ENCODE peak calls at places on chromosome 15, in nine cellular contexts. X, T, J, Z, I, M, O, D and U are unnamed samples.

GRCh38 chr15:67249830-67250229 is 4.6 kb downstream of the AAGAB start:
- DNase-seq in X (no peak), T (no peak), J (no peak), Z (no peak), I (no peak), M (no peak), O (no peak), D (no peak), U (no peak)

GRCh38 chr15:78047631-78048409 is 29.7 kb downstream of the TBC1D2B start:
- DNase-seq in X (no peak), T (no peak), J (peak), Z (peak), I (no peak), M (peak), O (no peak), D (peak), U (no peak)

GRCh38 chr15:39878401-39878775 is 41.7 kb downstream of the GPR176 start:
- DNase-seq in X (no peak), T (no peak), J (no peak), Z (no peak), I (no peak), M (no peak), O (no peak), D (peak), U (no peak)

GRCh38 chr15:86213420-86213819 is 133.7 kb downstream of the AGBL1 start:
- DNase-seq in X (no peak), T (no peak), J (no peak), Z (no peak), I (no peak), M (no peak), O (no peak), D (no peak), U (no peak)

GRCh38 chr15:51069983-51070382 is 24.7 kb downstream of the TNFAIP8L3 start:
- DNase-seq in X (no peak), T (no peak), J (no peak), Z (no peak), I (no peak), M (no peak), O (no peak), D (no peak), U (no peak)

GRCh38 chr15:97235285-97235985 is 725.1 kb upstream of the ARRDC4 start:
- DNase-seq in X (peak), T (peak), J (peak), Z (peak), I (no peak), M (peak), O (no peak), D (peak), U (peak)

GRCh38 chr15:77475898-77476297 is 55.2 kb downstream of the HMG20A start:
- DNase-seq in X (no peak), T (no peak), J (no peak), Z (no peak), I (no peak), M (no peak), O (no peak), D (no peak), U (no peak)

GRCh38 chr15:34373951-34374350 is 7.0 kb upstream of the LPCAT4 start:
- DNase-seq in X (no peak), T (no peak), J (no peak), Z (no peak), I (peak), M (no peak), O (peak), D (no peak), U (no peak)

GRCh38 chr15:92305342-92305741 is 88.3 kb upstream of the ST8SIA2 start:
- DNase-seq in X (no peak), T (no peak), J (no peak), Z (no peak), I (no peak), M (no peak), O (no peak), D (no peak), U (no peak)

GRCh38 chr15:92304239-92304975 is 89.3 kb upstream of the ST8SIA2 start:
- DNase-seq in X (no peak), T (no peak), J (no peak), Z (no peak), I (no peak), M (no peak), O (no peak), D (no peak), U (no peak)

GRCh38 chr15:92306662-92307061 is 87.0 kb upstream of the ST8SIA2 start:
- DNase-seq in X (no peak), T (no peak), J (no peak), Z (peak), I (no peak), M (no peak), O (no peak), D (peak), U (no peak)
- TF ChIP-seq CTCF in X (no peak), T (no peak), J (no peak), Z (peak), I (no peak), M (no peak), O (no peak), D (no peak), U (no peak)

GRCh38 chr15:89099968-89100367 is 11.7 kb downstream of the ABHD2 start:
- DNase-seq in X (no peak), T (no peak), J (no peak), Z (no peak), I (no peak), M (no peak), O (no peak), D (no peak), U (no peak)
- H3K27ac ChIP-seq in X (no peak), T (peak), J (no peak), Z (no peak), I (peak), M (no peak), O (no peak), D (no peak), U (peak)

GRCh38 chr15:55196458-55197361 is at the start of gene RSL24D1:
- DNase-seq in X (peak), T (peak), J (peak), Z (peak), I (peak), M (peak), O (peak), D (peak), U (peak)
- TF ChIP-seq CTCF in X (peak), T (peak), J (no peak), Z (peak), I (peak), M (peak), O (peak), D (peak), U (peak)

GRCh38 chr15:69591905-69592508 is 139.4 kb downstream of the RPLP1 start:
- DNase-seq in X (no peak), T (no peak), J (no peak), Z (peak), I (no peak), M (no peak), O (no peak), D (no peak), U (peak)

GRCh38 chr15:69593488-69593887 is 140.9 kb downstream of the RPLP1 start:
- DNase-seq in X (no peak), T (no peak), J (no peak), Z (no peak), I (no peak), M (no peak), O (no peak), D (no peak), U (no peak)

GRCh38 chr15:69595009-69595825 is 142.6 kb downstream of the RPLP1 start:
- DNase-seq in X (peak), T (peak), J (peak), Z (no peak), I (peak), M (peak), O (peak), D (peak), U (no peak)

GRCh38 chr15:69592954-69593353 is 140.3 kb downstream of the RPLP1 start:
- DNase-seq in X (no peak), T (no peak), J (no peak), Z (no peak), I (no peak), M (no peak), O (no peak), D (no peak), U (no peak)

DNA sequence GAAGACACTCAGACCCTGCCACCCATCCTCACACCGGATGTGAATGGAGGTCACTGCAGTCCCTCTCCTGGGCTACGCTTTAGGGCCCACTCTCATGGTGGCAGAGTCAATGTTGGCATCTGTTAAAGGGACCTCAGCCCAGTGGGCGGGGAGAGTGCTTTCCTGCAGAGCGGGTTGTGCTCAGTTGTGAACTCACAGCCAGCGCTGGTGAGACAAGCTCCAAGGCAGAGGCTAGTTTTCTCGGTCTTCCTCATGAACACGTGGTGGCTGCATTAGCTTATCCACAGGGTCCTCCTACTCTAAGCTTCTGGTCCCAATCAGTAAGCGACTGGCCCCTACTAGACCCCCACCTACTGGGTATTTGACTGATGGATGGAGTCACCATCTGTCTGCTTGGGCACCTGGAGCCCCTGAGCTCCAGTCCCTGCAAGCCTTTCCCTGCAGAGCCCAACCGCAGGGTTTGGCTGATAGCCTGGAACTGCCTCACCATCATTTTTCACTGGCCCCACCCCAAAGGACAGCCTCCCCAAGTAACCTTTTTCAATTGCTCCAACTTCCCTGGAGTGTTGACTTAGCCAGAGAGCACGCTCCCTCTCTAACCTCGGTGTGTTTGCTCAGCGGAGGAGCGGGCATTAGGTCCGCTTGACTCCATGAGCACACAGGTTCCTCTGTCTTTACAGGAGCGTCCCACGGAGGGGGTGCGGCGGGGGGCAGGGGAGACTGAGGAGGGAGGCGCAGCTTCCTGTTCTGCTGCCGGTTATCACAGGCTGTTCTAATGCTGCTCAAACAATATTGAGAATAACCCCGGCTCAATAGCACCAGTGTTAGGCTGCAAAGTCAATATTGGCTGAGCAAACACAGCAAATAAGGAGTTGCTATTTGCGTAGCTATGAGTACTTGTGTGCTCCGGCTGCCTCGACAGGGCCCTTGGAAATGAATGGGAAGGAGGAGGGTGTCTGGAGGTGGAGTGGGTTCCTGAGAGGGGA is 141.7 kb downstream of the RPLP1 start:
- DNase-seq in X (peak), T (peak), J (peak), Z (peak), I (peak), M (peak), O (peak), D (peak), U (peak)
- H3K27ac ChIP-seq in X (peak), T (no peak), J (peak), Z (no peak), I (peak), M (peak), O (peak), D (no peak), U (peak)

GRCh38 chr15:45263854-45264253 is 11.8 kb downstream of the SLC28A2 start:
- DNase-seq in X (no peak), T (no peak), J (no peak), Z (no peak), I (no peak), M (no peak), O (no peak), D (no peak), U (no peak)

GRCh38 chr15:45262906-45263456 is 10.9 kb downstream of the SLC28A2 start:
- DNase-seq in X (no peak), T (no peak), J (no peak), Z (no peak), I (no peak), M (no peak), O (no peak), D (no peak), U (no peak)

GRCh38 chr15:45265506-45265905 is 13.5 kb downstream of the SLC28A2 start:
- DNase-seq in X (no peak), T (no peak), J (no peak), Z (no peak), I (no peak), M (no peak), O (no peak), D (no peak), U (peak)

DNA sequence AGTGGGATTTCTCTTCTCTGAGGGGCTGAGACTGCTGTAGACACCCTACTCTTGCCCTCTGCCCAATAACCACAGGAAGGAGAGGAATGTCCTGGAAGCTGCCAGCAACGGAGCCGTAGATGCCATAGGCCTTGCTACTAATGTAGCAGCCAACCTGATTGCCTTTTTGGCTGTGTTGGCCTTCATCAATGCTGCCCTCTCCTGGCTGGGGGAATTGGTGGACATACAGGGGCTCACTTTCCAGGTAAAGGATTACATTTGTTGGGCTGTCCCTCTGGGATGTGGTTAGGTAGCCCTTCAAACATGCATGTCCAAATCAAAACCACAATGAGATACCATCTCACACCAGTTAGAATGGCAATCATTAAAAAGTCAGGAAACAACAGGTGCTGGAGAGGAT is 16.1 kb downstream of the SLC28A2 start:
- DNase-seq in X (no peak), T (no peak), J (peak), Z (no peak), I (no peak), M (no peak), O (no peak), D (no peak), U (no peak)
- TF ChIP-seq CTCF in X (no peak), T (no peak), J (peak), Z (no peak), I (peak), M (no peak), O (no peak), D (no peak), U (no peak)

GRCh38 chr15:88454231-88454630 is 13.0 kb downstream of the MRPL46 start:
- DNase-seq in X (no peak), T (no peak), J (no peak), Z (no peak), I (no peak), M (no peak), O (no peak), D (peak), U (no peak)

GRCh38 chr15:88456733-88457132 is 10.5 kb downstream of the MRPL46 start:
- DNase-seq in X (no peak), T (no peak), J (no peak), Z (no peak), I (no peak), M (no peak), O (no peak), D (no peak), U (no peak)

GRCh38 chr15:88449581-88449980 is 17.6 kb downstream of the MRPL46 start:
- DNase-seq in X (peak), T (no peak), J (no peak), Z (no peak), I (no peak), M (no peak), O (no peak), D (no peak), U (no peak)

GRCh38 chr15:88450125-88450798 is 16.9 kb downstream of the MRPL46 start:
- DNase-seq in X (peak), T (peak), J (peak), Z (peak), I (peak), M (peak), O (no peak), D (peak), U (peak)

GRCh38 chr15:88454867-88455810 is 12.0 kb downstream of the MRPL46 start:
- DNase-seq in X (peak), T (peak), J (peak), Z (peak), I (peak), M (peak), O (no peak), D (peak), U (peak)
- H3K27ac ChIP-seq in X (no peak), T (peak), J (no peak), Z (no peak), I (no peak), M (no peak), O (no peak), D (no peak), U (no peak)